ENCODE peak calls at places on chromosomes 2 and 18, in five cellular contexts. L is HCT116; O is neural progenitor cell; U is tibial artery; J is CD8-positive, alpha-beta T cell. E is an unnamed sample. For H3K9me3, the result is how much of the 10 kb centered on the place peaks cover.

GRCh38 chr2:112834379-112835014 is 2.1 kb downstream of the IL1B start:
- DNase-seq in L (no peak), O (no peak), U (no peak), J (no peak), E (no peak)

GRCh38 chr18:2002178-2002577 is 569.1 kb downstream of the METTL4 start:
- DNase-seq in L (no peak), O (peak), U (no peak), J (no peak), E (no peak)

GRCh38 chr2:73243884-73244570 is 9.9 kb downstream of the CCT7 start:
- DNase-seq in L (no peak), O (no peak), U (no peak), J (no peak), E (no peak)

GRCh38 chr18:8324343-8325065 is 284.7 kb upstream of the RAB12 start:
- DNase-seq in L (no peak), O (no peak), U (no peak), J (no peak), E (no peak)

GRCh38 chr2:181810823-181811695 is 80.5 kb upstream of the ITPRID2 start:
- DNase-seq in L (peak), O (no peak), U (no peak), J (no peak), E (peak)

GRCh38 chr2:60516383-60516811 is 37.1 kb downstream of the BCL11A start:
- DNase-seq in L (no peak), O (no peak), U (no peak), J (no peak), E (no peak)

GRCh38 chr2:48145845-48146452 is 239.7 kb upstream of the FBXO11 start:
- DNase-seq in L (no peak), O (no peak), U (no peak), J (no peak), E (no peak)

GRCh38 chr2:72932045-72932444 is 14.7 kb downstream of the EMX1 start:
- DNase-seq in L (no peak), O (no peak), U (no peak), J (no peak), E (no peak)

GRCh38 chr2:66495788-66496640 is 61.1 kb downstream of the MEIS1 start:
- DNase-seq in L (no peak), O (peak), U (peak), J (no peak), E (no peak)

GRCh38 chr2:105238664-105239240 is 2.8 kb upstream of the GPR45 start:
- DNase-seq in L (no peak), O (no peak), U (no peak), J (no peak), E (no peak)

GRCh38 chr2:75481041-75481836 is 79.5 kb downstream of the EVA1A start:
- DNase-seq in L (peak), O (peak), U (no peak), J (no peak), E (no peak)

GRCh38 chr18:62118324-62118723 is 68.5 kb downstream of the PIGN start:
- DNase-seq in L (no peak), O (no peak), U (no peak), J (no peak), E (no peak)

GRCh38 chr2:29753676-29754444 is 167.5 kb downstream of the ALK start:
- DNase-seq in L (no peak), O (no peak), U (no peak), J (no peak), E (no peak)

GRCh38 chr2:202064206-202064880 is 8.7 kb upstream of the KIAA2012 start:
- DNase-seq in L (no peak), O (peak), U (no peak), J (no peak), E (no peak)

GRCh38 chr18:23982154-23983071 is 32.1 kb upstream of the TTC39C start:
- DNase-seq in L (no peak), O (peak), U (peak), J (no peak), E (no peak)

GRCh38 chr2:149148195-149149006 is 109.9 kb downstream of the LYPD6B start:
- DNase-seq in L (no peak), O (no peak), U (no peak), J (no peak), E (no peak)

GRCh38 chr2:235917506-235917905 is 250.7 kb downstream of the GBX2 start:
- DNase-seq in L (no peak), O (no peak), U (no peak), J (no peak), E (no peak)

GRCh38 chr18:27144672-27145071 is 40.4 kb downstream of the CHST9 start:
- DNase-seq in L (no peak), O (no peak), U (no peak), J (no peak), E (no peak)
- H3K27ac ChIP-seq in L (no peak), O (no peak), U (no peak), J (no peak), E (no peak)

DNA sequence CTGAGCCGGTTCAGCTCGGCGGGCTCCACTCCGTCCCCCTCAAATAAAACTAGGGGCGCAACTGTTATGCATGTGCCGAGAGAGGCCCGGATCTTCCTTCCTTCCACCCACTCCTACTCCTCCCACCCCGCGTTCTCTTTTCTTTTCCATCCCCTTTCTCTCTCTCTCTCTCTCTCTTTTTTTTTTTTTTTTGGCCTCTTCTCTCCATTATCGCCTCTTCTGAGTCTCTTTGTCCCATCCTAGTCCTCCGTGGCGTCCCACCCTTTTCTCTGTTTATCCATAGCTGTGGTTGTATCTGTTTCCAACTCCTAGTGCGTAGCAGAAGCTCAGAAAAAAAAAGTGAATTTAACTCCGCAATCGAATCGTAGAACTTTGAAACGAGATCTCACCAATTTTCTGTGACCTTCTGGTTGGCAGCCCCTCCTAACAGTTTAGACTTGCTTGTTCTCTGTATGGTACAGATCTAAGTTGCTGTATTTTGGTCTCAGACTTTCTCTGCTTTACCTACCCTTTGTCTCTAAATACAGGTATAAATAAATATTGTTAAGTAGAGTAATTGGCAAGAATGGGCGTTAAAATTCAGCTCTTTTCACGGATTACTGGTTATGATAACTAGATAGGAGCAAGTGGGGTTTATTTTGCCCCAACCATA is 3.6 kb downstream of the RAX start:
- DNase-seq in L (no peak), O (no peak), U (no peak), J (no peak), E (no peak)
- H3K9me3 ChIP-seq in L (under half), O (under half), U (under half), J (under half), E (under half)

GRCh38 chr2:127104166-127104660 is 2.7 kb downstream of the BIN1 start:
- DNase-seq in L (no peak), O (no peak), U (no peak), J (no peak), E (no peak)
- H3K27ac ChIP-seq in L (no peak), O (no peak), U (no peak), J (no peak), E (peak)

DNA sequence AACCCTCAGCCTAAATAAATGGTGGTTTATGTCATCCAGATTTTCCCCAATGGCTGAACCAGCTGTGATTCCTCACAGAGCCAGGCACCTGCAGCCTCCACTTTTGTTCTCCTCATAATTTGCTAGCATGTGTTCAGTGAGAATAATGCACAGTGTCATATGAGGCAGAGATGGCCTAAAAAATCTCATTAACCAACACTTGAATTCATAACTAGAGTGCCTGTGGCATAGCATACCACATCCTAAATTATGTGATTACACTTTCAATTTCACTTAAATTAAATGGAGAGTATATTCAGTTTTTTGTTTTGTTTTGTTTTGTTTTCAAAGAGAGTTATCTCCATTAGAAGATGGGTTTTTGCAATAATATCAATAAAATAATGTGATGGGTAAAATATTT is 488.0 kb downstream of the CBLN2 start:
- DNase-seq in L (no peak), O (no peak), U (no peak), J (no peak), E (no peak)
- H3K9me3 ChIP-seq in L (under half), O (under half), U (under half), J (under half), E (under half)

DNA sequence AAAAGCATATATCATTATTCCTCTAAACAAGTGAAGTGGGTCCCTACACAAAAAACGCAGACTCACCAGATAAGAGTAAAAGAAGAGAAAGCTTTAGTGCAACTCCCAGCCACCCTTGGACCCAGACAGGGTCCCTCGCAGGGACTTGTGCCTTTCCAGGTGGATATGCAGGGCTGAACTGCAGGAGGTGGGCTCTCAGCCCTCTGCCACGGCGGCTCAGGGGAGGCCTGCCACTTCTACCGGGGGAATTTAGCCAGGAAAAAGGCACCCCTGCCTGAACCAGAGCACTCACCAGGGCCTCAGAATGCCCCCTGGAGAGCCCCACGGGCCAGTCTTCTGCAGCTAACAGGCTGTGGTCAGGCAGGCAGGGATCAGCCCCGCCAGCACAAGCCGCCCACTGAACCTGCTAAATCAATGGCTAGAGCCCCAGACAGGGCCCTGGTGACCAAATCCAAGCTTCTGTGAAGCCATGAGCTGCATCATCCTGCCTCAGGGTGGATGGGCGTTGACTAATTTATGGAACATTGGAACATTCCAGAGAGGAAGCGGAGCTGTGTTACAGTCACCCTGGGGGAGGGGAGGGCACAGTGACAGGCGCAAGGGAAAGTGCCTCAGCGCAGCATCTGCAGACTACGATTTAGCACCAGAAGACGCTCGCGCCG is 209.3 kb downstream of the EIPR1 start:
- DNase-seq in L (no peak), O (peak), U (no peak), J (no peak), E (no peak)
- H3K27ac ChIP-seq in L (no peak), O (no peak), U (no peak), J (no peak), E (no peak)

E was measured in Panc1.